ENCODE peak calls at places on chromosome 3, in eight cellular contexts. A, D, B, M, G, U, S and Q are unnamed samples. For H3K9me3, the result is how much of the 10 kb centered on the place peaks cover.

GRCh38 chr3:117932441-117932840 is 1102.2 kb downstream of the IGSF11 start:
- DNase-seq in A (no peak), D (no peak), B (no peak), M (no peak), G (no peak), U (no peak), S (no peak), Q (no peak)

GRCh38 chr3:191100516-191100915 is 98.5 kb upstream of the OSTN start:
- DNase-seq in A (no peak), D (no peak), B (no peak), M (no peak), G (no peak), U (no peak), S (no peak), Q (no peak)

GRCh38 chr3:20668411-20668810 is 482.4 kb upstream of the SGO1 start:
- DNase-seq in A (peak), D (no peak), B (no peak), M (peak), G (peak), U (no peak), S (no peak), Q (no peak)

GRCh38 chr3:126026761-126027160 is 57.2 kb downstream of the SLC41A3 start:
- DNase-seq in A (no peak), D (no peak), B (no peak), M (no peak), G (no peak), U (no peak), S (no peak), Q (no peak)

GRCh38 chr3:49700453-49701128 is 11.2 kb downstream of the RNF123 start:
- DNase-seq in A (no peak), D (no peak), B (no peak), M (peak), G (no peak), U (no peak), S (no peak), Q (no peak)

GRCh38 chr3:51389423-51390183 is 1.5 kb upstream of the RBM15B start:
- DNase-seq in A (peak), D (no peak), B (peak), M (peak), G (peak), U (peak), S (peak), Q (peak)

GRCh38 chr3:41418961-41419691 is 219.8 kb downstream of the CTNNB1 start:
- DNase-seq in A (peak), D (no peak), B (no peak), M (peak), G (peak), U (no peak), S (no peak), Q (no peak)

GRCh38 chr3:99918720-99919119 is 101.1 kb downstream of the CMSS1 start:
- DNase-seq in A (no peak), D (no peak), B (no peak), M (no peak), G (peak), U (no peak), S (no peak), Q (no peak)

GRCh38 chr3:49124991-49125670 is 4.5 kb upstream of the USP19 start:
- DNase-seq in A (no peak), D (no peak), B (no peak), M (no peak), G (no peak), U (no peak), S (no peak), Q (no peak)

GRCh38 chr3:61627768-61628185 is 66.4 kb downstream of the PTPRG start:
- DNase-seq in A (peak), D (no peak), B (no peak), M (no peak), G (peak), U (no peak), S (no peak), Q (no peak)

GRCh38 chr3:134249935-134250716 is 533 bp downstream of the RYK start:
- DNase-seq in A (peak), D (peak), B (peak), M (peak), G (peak), U (peak), S (peak), Q (peak)

GRCh38 chr3:29440321-29441019 is 159.6 kb downstream of the RBMS3 start:
- DNase-seq in A (peak), D (peak), B (no peak), M (peak), G (no peak), U (no peak), S (no peak), Q (no peak)

GRCh38 chr3:116453676-116454346 is 8.5 kb upstream of the LSAMP start:
- DNase-seq in A (peak), D (no peak), B (no peak), M (no peak), G (peak), U (no peak), S (no peak), Q (no peak)

GRCh38 chr3:3615533-3615932 is 183.7 kb upstream of the LRRN1 start:
- DNase-seq in A (no peak), D (no peak), B (no peak), M (no peak), G (no peak), U (no peak), S (no peak), Q (no peak)

GRCh38 chr3:174408310-174408709 is 450.8 kb upstream of the NAALADL2 start:
- DNase-seq in A (peak), D (no peak), B (no peak), M (no peak), G (peak), U (no peak), S (no peak), Q (no peak)

GRCh38 chr3:64872385-64872784 is 184.6 kb upstream of the ADAMTS9 start:
- DNase-seq in A (no peak), D (no peak), B (no peak), M (no peak), G (no peak), U (no peak), S (no peak), Q (no peak)

GRCh38 chr3:161489390-161489789 is 7.2 kb upstream of the OTOL1 start:
- DNase-seq in A (no peak), D (no peak), B (no peak), M (no peak), G (no peak), U (no peak), S (no peak), Q (no peak)

GRCh38 chr3:173893066-173893465 is 495.5 kb downstream of the NLGN1 start:
- DNase-seq in A (no peak), D (no peak), B (no peak), M (no peak), G (no peak), U (no peak), S (no peak), Q (no peak)

GRCh38 chr3:49867871-49868321 is 1.8 kb downstream of the CAMKV start:
- DNase-seq in A (peak), D (no peak), B (peak), M (peak), G (peak), U (no peak), S (no peak), Q (no peak)

GRCh38 chr3:11671648-11672100 is 28.0 kb upstream of the VGLL4 start:
- DNase-seq in A (no peak), D (no peak), B (no peak), M (no peak), G (peak), U (no peak), S (no peak), Q (no peak)

GRCh38 chr3:139846729-139847128 is 88.3 kb upstream of the CLSTN2 start:
- DNase-seq in A (no peak), D (no peak), B (no peak), M (no peak), G (no peak), U (no peak), S (no peak), Q (no peak)

GRCh38 chr3:181210275-181210674 is 220.7 kb upstream of the DNAJC19 start:
- DNase-seq in A (no peak), D (no peak), B (no peak), M (peak), G (peak), U (no peak), S (no peak), Q (no peak)

GRCh38 chr3:45179163-45179562 is 33.0 kb upstream of the CDCP1 start:
- DNase-seq in A (no peak), D (no peak), B (no peak), M (no peak), G (no peak), U (no peak), S (no peak), Q (no peak)

GRCh38 chr3:133927543-133928066 is 31.9 kb upstream of the RAB6B start:
- DNase-seq in A (peak), D (no peak), B (peak), M (peak), G (peak), U (peak), S (peak), Q (peak)

GRCh38 chr3:127491323-127491722 is 99.2 kb downstream of the TPRA1 start:
- DNase-seq in A (no peak), D (no peak), B (no peak), M (no peak), G (no peak), U (no peak), S (no peak), Q (no peak)

DNA sequence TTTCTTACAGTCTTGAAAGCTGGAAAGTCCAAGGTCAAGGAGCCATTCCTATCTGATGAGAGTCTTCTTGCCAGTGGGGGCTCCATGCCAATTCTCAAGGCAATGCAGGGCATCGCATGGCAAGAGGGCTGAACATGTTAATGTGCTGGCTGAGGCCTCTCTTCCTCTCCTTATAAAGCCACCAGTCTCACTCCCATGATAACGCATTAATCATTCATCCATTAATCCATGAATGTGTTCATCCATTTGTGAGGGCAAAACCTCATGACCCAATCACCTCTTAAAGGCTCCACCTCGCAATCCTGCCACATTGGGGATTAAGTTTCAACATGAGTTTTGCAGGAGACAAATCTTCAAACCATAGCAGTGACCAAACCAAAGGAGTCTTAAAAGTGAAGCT is 118.3 kb downstream of the PROS1 start:
- DNase-seq in A (no peak), D (no peak), B (no peak), M (no peak), G (no peak), U (no peak), S (no peak), Q (no peak)
- H3K9me3 ChIP-seq in A (under half), D (under half), B (under half), M (under half), G (under half), U (under half), S (under half), Q (under half)

DNA sequence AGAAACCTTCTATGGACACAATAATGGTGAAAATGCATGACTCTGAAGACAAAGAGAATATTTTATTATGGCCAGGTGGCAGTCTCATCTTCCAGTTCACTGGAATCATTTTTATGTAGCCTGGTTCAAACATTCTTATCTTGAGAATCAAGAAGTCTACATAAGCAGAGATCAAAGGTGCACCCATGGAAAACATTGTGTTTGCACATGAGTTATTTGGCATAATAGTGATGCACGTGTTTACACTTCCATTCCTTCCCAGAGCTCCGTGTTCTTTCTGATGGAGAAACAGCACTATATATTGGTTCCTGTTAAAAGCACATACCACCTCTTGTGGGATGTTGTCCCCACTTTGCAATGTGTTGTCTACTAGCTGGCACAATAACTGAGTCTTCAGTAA is 572.2 kb downstream of the GRM7 start:
- DNase-seq in A (no peak), D (no peak), B (no peak), M (no peak), G (no peak), U (no peak), S (no peak), Q (no peak)
- H3K9me3 ChIP-seq in A (under half), D (under half), B (under half), M (under half), G (under half), U (under half), S (under half), Q (under half)

DNA sequence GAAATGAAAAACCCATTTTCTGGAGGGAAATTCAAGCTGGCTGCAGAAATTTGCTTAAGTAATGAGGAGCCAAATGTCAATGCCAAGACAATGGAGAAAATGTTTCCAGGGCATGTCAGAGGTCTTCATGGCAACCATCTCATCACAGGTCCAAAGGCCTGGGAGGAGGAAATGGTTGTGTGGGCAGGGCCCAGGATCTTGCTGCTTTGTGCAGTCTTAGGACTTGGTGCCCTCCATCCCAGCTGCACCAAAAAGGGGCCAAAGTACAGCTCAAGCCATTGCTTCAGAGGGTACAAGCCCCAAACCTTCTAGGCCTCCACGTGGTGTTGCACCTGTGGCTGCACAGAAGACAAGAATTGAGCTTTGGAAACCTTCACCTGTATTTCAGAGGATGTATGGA is 59.3 kb downstream of the POMGNT2 start:
- DNase-seq in A (no peak), D (no peak), B (no peak), M (no peak), G (no peak), U (no peak), S (no peak), Q (no peak)
- H3K9me3 ChIP-seq in A (half or more), D (under half), B (under half), M (under half), G (under half), U (under half), S (under half), Q (under half)

GRCh38 chr3:23479026-23479425 is 275.9 kb downstream of the UBE2E2 start:
- DNase-seq in A (no peak), D (no peak), B (no peak), M (no peak), G (no peak), U (no peak), S (no peak), Q (no peak)

GRCh38 chr3:23481660-23482278 is 278.6 kb downstream of the UBE2E2 start:
- DNase-seq in A (peak), D (no peak), B (no peak), M (no peak), G (peak), U (no peak), S (no peak), Q (no peak)

GRCh38 chr3:23480981-23481380 is 277.9 kb downstream of the UBE2E2 start:
- DNase-seq in A (no peak), D (no peak), B (no peak), M (no peak), G (no peak), U (no peak), S (no peak), Q (no peak)

GRCh38 chr3:23479615-23480323 is 276.6 kb downstream of the UBE2E2 start:
- DNase-seq in A (no peak), D (no peak), B (no peak), M (no peak), G (no peak), U (no peak), S (no peak), Q (no peak)

DNA sequence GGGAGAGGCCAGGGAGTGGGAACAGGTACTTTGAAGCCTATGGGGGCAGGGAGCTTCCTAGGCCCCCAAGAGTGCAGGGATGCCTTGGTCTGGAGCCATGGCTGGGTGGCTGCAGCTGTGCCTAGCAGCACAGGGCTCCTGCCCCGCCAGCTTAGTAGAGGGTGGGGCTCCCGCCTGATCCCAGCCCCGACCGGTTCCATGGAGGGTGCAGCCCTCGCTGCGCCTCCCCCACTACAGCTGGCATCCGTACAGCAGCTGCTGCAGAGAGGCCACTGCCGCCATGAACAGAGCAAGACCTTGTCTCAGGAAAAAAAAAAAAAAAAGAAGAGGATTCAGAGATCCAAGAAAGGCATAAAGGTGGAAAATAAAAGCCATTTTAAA is 277.2 kb downstream of the UBE2E2 start:
- DNase-seq in A (no peak), D (no peak), B (no peak), M (no peak), G (no peak), U (no peak), S (no peak), Q (no peak)
- H3K9me3 ChIP-seq in A (under half), D (under half), B (under half), M (under half), G (under half), U (under half), S (under half), Q (under half)

DNA sequence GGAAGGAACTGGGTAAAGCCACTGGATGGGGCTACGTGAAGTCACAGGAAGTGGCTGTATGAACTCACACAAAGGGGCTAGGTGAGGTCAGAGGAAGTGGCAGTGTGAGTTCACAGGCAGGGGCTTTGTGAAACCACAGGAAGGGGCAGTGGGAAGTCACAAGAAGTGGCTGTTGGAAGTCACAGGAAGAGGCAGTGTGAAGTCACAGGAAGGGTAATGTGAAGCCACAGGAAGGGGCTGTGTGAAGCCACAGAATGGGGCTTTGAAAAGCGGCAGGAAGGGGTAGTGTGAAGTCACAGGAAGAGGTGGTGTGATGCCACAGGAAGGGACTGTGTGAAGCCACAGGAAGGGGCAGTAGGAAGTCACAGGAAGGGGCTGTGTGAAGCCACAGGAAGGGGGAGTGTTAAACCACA is 34.6 kb downstream of the GASK1A start:
- DNase-seq in A (no peak), D (no peak), B (no peak), M (no peak), G (no peak), U (no peak), S (no peak), Q (no peak)
- H3K9me3 ChIP-seq in A (under half), D (under half), B (under half), M (under half), G (under half), U (half or more), S (under half), Q (under half)

GRCh38 chr3:56309465-56309864 is 158.8 kb downstream of the ERC2 start:
- DNase-seq in A (peak), D (no peak), B (no peak), M (no peak), G (no peak), U (no peak), S (no peak), Q (no peak)
- H3K9me3 ChIP-seq in A (under half), D (under half), B (under half), M (under half), G (under half), U (under half), S (under half), Q (under half)

DNA sequence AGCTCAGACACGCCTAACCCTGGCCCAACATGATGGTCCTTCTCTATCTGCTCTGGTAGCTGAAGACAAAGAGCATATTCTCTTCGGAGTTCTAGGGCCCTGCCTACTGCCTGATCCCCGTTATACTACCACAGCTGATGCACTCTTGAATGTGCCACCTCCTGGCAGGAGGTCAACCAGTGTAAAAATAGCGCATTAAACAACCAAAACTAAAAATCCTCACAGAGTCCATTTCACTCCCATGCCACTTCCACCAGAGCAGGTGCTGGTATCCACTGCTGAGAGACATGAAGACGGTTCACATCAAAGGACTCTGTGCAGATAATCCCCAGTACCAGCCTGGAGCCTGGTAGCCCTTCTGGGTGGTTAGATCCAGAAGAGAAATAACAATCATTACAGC is 44.5 kb downstream of the CEP70 start:
- DNase-seq in A (no peak), D (no peak), B (no peak), M (no peak), G (no peak), U (no peak), S (no peak), Q (no peak)
- H3K9me3 ChIP-seq in A (half or more), D (under half), B (under half), M (under half), G (under half), U (under half), S (under half), Q (under half)